ENCODE peak calls at places on chromosome 7, in six cellular contexts. H is left ventricle myocardium superior; O is anterior cingulate cortex; U is NCI-H1105 treated with DMSO at 0.1 percent for 48 hours; B is Peyer's patch; T is stimulated activated CD8-positive, alpha-beta memory T cell treated with anti-CD3 and anti-CD28 coated beads, Interleukin-12 subunit alpha, Interleukin-12 subunit beta, amount 100 ng/mL, for 1 hour. R is an unnamed sample.

GRCh38 chr7:39720586-39720985 is 97.2 kb downstream of the RALA start:
- DNase-seq in H (no peak), O (no peak), U (no peak), B (no peak), T (no peak), R (no peak)

GRCh38 chr7:45033261-45033930 is 33.4 kb downstream of the CCM2 start:
- DNase-seq in H (no peak), O (no peak), U (no peak), B (no peak), T (no peak), R (peak)

GRCh38 chr7:128167316-128167691 is 73.8 kb upstream of the LEP start:
- DNase-seq in H (no peak), O (no peak), U (peak), B (no peak), T (no peak), R (peak)

GRCh38 chr7:33745934-33746333 is 159.4 kb upstream of the BMPER start:
- DNase-seq in H (no peak), O (no peak), U (no peak), B (no peak), T (no peak), R (peak)

GRCh38 chr7:134370135-134370534 is 53.4 kb upstream of the SLC35B4 start:
- DNase-seq in H (no peak), O (no peak), U (no peak), B (no peak), T (no peak), R (no peak)

GRCh38 chr7:54785261-54785660 is 26.2 kb upstream of the SEC61G start:
- DNase-seq in H (no peak), O (no peak), U (no peak), B (no peak), T (no peak), R (no peak)

GRCh38 chr7:119694506-119694905 is 578.5 kb upstream of the KCND2 start:
- DNase-seq in H (no peak), O (no peak), U (no peak), B (no peak), T (no peak), R (no peak)

GRCh38 chr7:81206217-81206616 is 287.4 kb upstream of the SEMA3C start:
- DNase-seq in H (no peak), O (no peak), U (no peak), B (no peak), T (no peak), R (no peak)

GRCh38 chr7:46909601-46910051 is 672.3 kb downstream of the TNS3 start:
- DNase-seq in H (no peak), O (no peak), U (peak), B (no peak), T (no peak), R (peak)

GRCh38 chr7:151083824-151084160 is 499 bp upstream of the TMUB1 start:
- DNase-seq in H (no peak), O (no peak), U (no peak), B (no peak), T (no peak), R (no peak)

GRCh38 chr7:106534271-106534846 is 126.6 kb downstream of the CCDC71L start:
- DNase-seq in H (no peak), O (no peak), U (no peak), B (no peak), T (no peak), R (no peak)

GRCh38 chr7:73376671-73377412 is 48.9 kb downstream of the FKBP6 start:
- DNase-seq in H (no peak), O (no peak), U (no peak), B (no peak), T (no peak), R (no peak)

GRCh38 chr7:27750336-27750735 is 10.4 kb downstream of the TAX1BP1 start:
- DNase-seq in H (no peak), O (no peak), U (no peak), B (no peak), T (no peak), R (no peak)

GRCh38 chr7:116552616-116553015 is 27.8 kb downstream of the CAV1 start:
- DNase-seq in H (no peak), O (no peak), U (no peak), B (no peak), T (no peak), R (no peak)

GRCh38 chr7:23925088-23925487 is 215.1 kb downstream of the STK31 start:
- DNase-seq in H (no peak), O (no peak), U (peak), B (no peak), T (no peak), R (no peak)

GRCh38 chr7:92313055-92313454 is 67.3 kb downstream of the ANKIB1 start:
- DNase-seq in H (no peak), O (no peak), U (no peak), B (no peak), T (no peak), R (no peak)

GRCh38 chr7:117200786-117201185 is 122.1 kb downstream of the WNT2 start:
- DNase-seq in H (no peak), O (no peak), U (no peak), B (no peak), T (no peak), R (no peak)

GRCh38 chr7:11155883-11156282 is 182.2 kb downstream of the PHF14 start:
- DNase-seq in H (no peak), O (no peak), U (no peak), B (no peak), T (no peak), R (peak)

GRCh38 chr7:95886501-95887090 is 114.2 kb downstream of the DYNC1I1 start:
- DNase-seq in H (no peak), O (no peak), U (peak), B (no peak), T (no peak), R (no peak)

R was measured in fibroblast of the aortic adventitia.